ENCODE peak calls at places on chromosomes 1 and 21, in four cellular contexts. One of them, this sample, is unnamed.

GRCh38 chr1:177928194-177928593 is 41.7 kb downstream of the SEC16B start:
- DNase-seq in right lobe of liver: no peak
- DNase-seq in NCI-H1105 treated with DMSO at 0.1 percent for 48 hours: no peak
- DNase-seq in T-cell: no peak
- DNase-seq in this sample: no peak

GRCh38 chr21:33419538-33420123 is 16.4 kb downstream of the IFNGR2 start:
- DNase-seq in NCI-H1105 treated with DMSO at 0.1 percent for 48 hours: no peak
- DNase-seq in right lobe of liver: no peak
- DNase-seq in T-cell: no peak
- DNase-seq in this sample: peak

GRCh38 chr1:64913361-64914015 is 52.9 kb downstream of the JAK1 start:
- DNase-seq in T-cell: no peak
- DNase-seq in NCI-H1105 treated with DMSO at 0.1 percent for 48 hours: no peak
- DNase-seq in right lobe of liver: no peak
- DNase-seq in this sample: no peak

GRCh38 chr1:64396817-64397216 is 73.1 kb upstream of the CACHD1 start:
- DNase-seq in NCI-H1105 treated with DMSO at 0.1 percent for 48 hours: no peak
- DNase-seq in T-cell: no peak
- DNase-seq in right lobe of liver: no peak
- DNase-seq in this sample: no peak

GRCh38 chr1:41418868-41419583 is 57.8 kb downstream of the FOXO6 start:
- DNase-seq in T-cell: no peak
- DNase-seq in right lobe of liver: no peak
- DNase-seq in NCI-H1105 treated with DMSO at 0.1 percent for 48 hours: peak
- DNase-seq in this sample: peak

GRCh38 chr1:160798439-160798838 is 2.5 kb downstream of the LY9 start:
- DNase-seq in T-cell: no peak
- DNase-seq in NCI-H1105 treated with DMSO at 0.1 percent for 48 hours: no peak
- DNase-seq in right lobe of liver: no peak
- DNase-seq in this sample: no peak

GRCh38 chr1:6785721-6786505 is 659 bp downstream of the CAMTA1 start:
- DNase-seq in T-cell: no peak
- DNase-seq in NCI-H1105 treated with DMSO at 0.1 percent for 48 hours: peak
- DNase-seq in right lobe of liver: peak
- DNase-seq in this sample: no peak

GRCh38 chr1:7221823-7222462 is 436.7 kb downstream of the CAMTA1 start:
- DNase-seq in T-cell: no peak
- DNase-seq in right lobe of liver: no peak
- DNase-seq in NCI-H1105 treated with DMSO at 0.1 percent for 48 hours: no peak
- DNase-seq in this sample: no peak

GRCh38 chr1:42657981-42658879 is at the start of gene PPIH:
- DNase-seq in T-cell: peak
- DNase-seq in NCI-H1105 treated with DMSO at 0.1 percent for 48 hours: peak
- DNase-seq in right lobe of liver: peak
- DNase-seq in this sample: peak

GRCh38 chr1:168760781-168761180 is 31.8 kb upstream of the DPT start:
- DNase-seq in right lobe of liver: no peak
- DNase-seq in T-cell: no peak
- DNase-seq in NCI-H1105 treated with DMSO at 0.1 percent for 48 hours: no peak
- DNase-seq in this sample: no peak

GRCh38 chr1:94253456-94254042 is 16.2 kb upstream of the ARHGAP29 start:
- DNase-seq in right lobe of liver: no peak
- DNase-seq in NCI-H1105 treated with DMSO at 0.1 percent for 48 hours: no peak
- DNase-seq in T-cell: no peak
- DNase-seq in this sample: no peak

GRCh38 chr1:40036574-40036973 is 4.0 kb upstream of the CAP1 start:
- DNase-seq in T-cell: no peak
- DNase-seq in NCI-H1105 treated with DMSO at 0.1 percent for 48 hours: no peak
- DNase-seq in right lobe of liver: peak
- DNase-seq in this sample: no peak

GRCh38 chr1:64920936-64921589 is 45.3 kb downstream of the JAK1 start:
- DNase-seq in right lobe of liver: no peak
- DNase-seq in T-cell: no peak
- DNase-seq in NCI-H1105 treated with DMSO at 0.1 percent for 48 hours: no peak
- DNase-seq in this sample: no peak

GRCh38 chr1:162878000-162878596 is 17.1 kb upstream of the CCDC190 start:
- DNase-seq in right lobe of liver: no peak
- DNase-seq in T-cell: no peak
- DNase-seq in NCI-H1105 treated with DMSO at 0.1 percent for 48 hours: peak
- DNase-seq in this sample: peak

GRCh38 chr1:117657031-117657430 is 51.2 kb downstream of the TENT5C start:
- DNase-seq in NCI-H1105 treated with DMSO at 0.1 percent for 48 hours: no peak
- DNase-seq in right lobe of liver: no peak
- DNase-seq in T-cell: no peak
- DNase-seq in this sample: peak

GRCh38 chr21:44817506-44817880 is 369 bp downstream of the SUMO3 start:
- DNase-seq in NCI-H1105 treated with DMSO at 0.1 percent for 48 hours: peak
- DNase-seq in T-cell: peak
- DNase-seq in right lobe of liver: peak
- DNase-seq in this sample: peak

GRCh38 chr1:54465351-54465811 is 59.2 kb upstream of the SSBP3 start:
- DNase-seq in right lobe of liver: no peak
- DNase-seq in T-cell: no peak
- DNase-seq in NCI-H1105 treated with DMSO at 0.1 percent for 48 hours: no peak
- DNase-seq in this sample: no peak

GRCh38 chr1:212291505-212292134 is 6.4 kb downstream of the PPP2R5A start:
- DNase-seq in T-cell: no peak
- DNase-seq in NCI-H1105 treated with DMSO at 0.1 percent for 48 hours: peak
- DNase-seq in right lobe of liver: no peak
- DNase-seq in this sample: no peak

GRCh38 chr21:16419188-16419874 is 689.5 kb downstream of the USP25 start:
- DNase-seq in T-cell: no peak
- DNase-seq in NCI-H1105 treated with DMSO at 0.1 percent for 48 hours: peak
- DNase-seq in right lobe of liver: peak
- DNase-seq in this sample: no peak